ENCODE peak calls at places on chromosomes 12 and 14, in four cellular contexts. One of them, this sample, is unnamed.

GRCh38 chr12:94039914-94040313 is 108.5 kb upstream of the PLXNC1 start:
- DNase-seq in H1: no peak
- DNase-seq in HepG2: no peak
- DNase-seq in GM12878: no peak
- DNase-seq in this sample: no peak

GRCh38 chr12:113220593-113221180 is 577 bp upstream of the TPCN1 start:
- DNase-seq in H1: no peak
- DNase-seq in HepG2: no peak
- DNase-seq in GM12878: no peak
- DNase-seq in this sample: no peak

GRCh38 chr12:25434493-25434892 is 118.6 kb downstream of the LMNTD1 start:
- DNase-seq in H1: no peak
- DNase-seq in HepG2: no peak
- DNase-seq in GM12878: no peak
- DNase-seq in this sample: no peak

GRCh38 chr14:104676694-104677505 is 12.5 kb upstream of the INF2 start:
- DNase-seq in H1: peak; percentile 74
- DNase-seq in HepG2: peak; percentile 55
- DNase-seq in GM12878: no peak
- DNase-seq in this sample: no peak

GRCh38 chr14:96920023-96920422 is 122.8 kb downstream of the VRK1 start:
- DNase-seq in H1: no peak
- DNase-seq in HepG2: no peak
- DNase-seq in GM12878: no peak
- DNase-seq in this sample: no peak

GRCh38 chr12:96371787-96372699 is 28.2 kb downstream of the CDK17 start:
- DNase-seq in H1: no peak
- DNase-seq in HepG2: no peak
- DNase-seq in GM12878: no peak
- DNase-seq in this sample: no peak

GRCh38 chr12:52027085-52027843 is 20.5 kb downstream of the TAMALIN start:
- DNase-seq in H1: no peak
- DNase-seq in HepG2: no peak
- DNase-seq in GM12878: no peak
- DNase-seq in this sample: no peak

GRCh38 chr12:51517316-51517715 is 73.7 kb upstream of the SCN8A start:
- DNase-seq in H1: no peak
- DNase-seq in HepG2: no peak
- DNase-seq in GM12878: no peak
- DNase-seq in this sample: no peak

GRCh38 chr12:121748218-121748570 is 35.6 kb downstream of the TMEM120B start:
- DNase-seq in H1: peak; percentile 65
- DNase-seq in HepG2: no peak
- DNase-seq in GM12878: no peak
- DNase-seq in this sample: no peak

GRCh38 chr14:25406818-25407217 is 356.9 kb upstream of the STXBP6 start:
- DNase-seq in H1: peak; percentile 61
- DNase-seq in HepG2: peak; percentile 68
- DNase-seq in GM12878: no peak
- DNase-seq in this sample: peak; percentile 39

GRCh38 chr12:70637686-70638085 is 457 bp upstream of the PTPRB start:
- DNase-seq in H1: no peak
- DNase-seq in HepG2: no peak
- DNase-seq in GM12878: no peak
- DNase-seq in this sample: no peak

GRCh38 chr14:34436960-34437728 is 24.9 kb downstream of the SPTSSA start:
- DNase-seq in H1: no peak
- DNase-seq in HepG2: peak; percentile 87
- DNase-seq in GM12878: no peak
- DNase-seq in this sample: no peak
- TF ChIP-seq ZNF274 in H1: no peak
- TF ChIP-seq ZNF274 in HepG2: no peak
- TF ChIP-seq ZNF274 in GM12878: no peak
- TF ChIP-seq ZNF274 in this sample: no peak

DNA sequence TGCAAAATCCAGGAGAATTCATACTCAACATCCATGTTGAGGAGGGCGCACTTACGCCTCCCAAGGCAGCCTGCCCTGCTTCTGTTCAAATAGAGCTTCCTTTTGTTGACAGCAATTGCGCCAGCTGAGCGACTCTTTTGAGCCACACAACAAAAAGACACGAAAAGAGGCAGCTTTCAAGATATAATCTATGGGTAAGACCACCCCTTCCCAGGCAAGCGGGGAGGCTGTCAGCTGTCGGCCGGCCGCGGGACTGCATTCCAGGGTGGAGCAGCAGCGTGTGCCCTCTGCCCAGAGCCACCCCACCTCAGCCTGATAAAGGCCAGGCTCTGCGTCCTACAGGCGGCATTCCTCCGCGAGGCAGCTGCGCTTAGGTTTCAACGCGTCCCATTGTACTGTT is 15.8 kb upstream of the STAB2 start:
- DNase-seq in H1: peak; percentile 73
- DNase-seq in HepG2: peak; percentile 16
- DNase-seq in GM12878: no peak
- DNase-seq in this sample: peak; percentile 36
- TF ChIP-seq SUZ12 in H1: no peak
- TF ChIP-seq SUZ12 in HepG2: no peak
- TF ChIP-seq SUZ12 in GM12878: no peak
- TF ChIP-seq SUZ12 in this sample: no peak

GRCh38 chr12:33438025-33438772 is 1.4 kb downstream of the SYT10 start:
- DNase-seq in H1: no peak
- DNase-seq in HepG2: no peak
- DNase-seq in GM12878: no peak
- DNase-seq in this sample: no peak
- H3K4me3 ChIP-seq in H1: peak overlapping the region; percentile 71
- H3K4me3 ChIP-seq in HepG2: no peak overlapping the region
- H3K4me3 ChIP-seq in GM12878: no peak overlapping the region
- H3K4me3 ChIP-seq in this sample: peak overlapping the region; percentile 77

DNA sequence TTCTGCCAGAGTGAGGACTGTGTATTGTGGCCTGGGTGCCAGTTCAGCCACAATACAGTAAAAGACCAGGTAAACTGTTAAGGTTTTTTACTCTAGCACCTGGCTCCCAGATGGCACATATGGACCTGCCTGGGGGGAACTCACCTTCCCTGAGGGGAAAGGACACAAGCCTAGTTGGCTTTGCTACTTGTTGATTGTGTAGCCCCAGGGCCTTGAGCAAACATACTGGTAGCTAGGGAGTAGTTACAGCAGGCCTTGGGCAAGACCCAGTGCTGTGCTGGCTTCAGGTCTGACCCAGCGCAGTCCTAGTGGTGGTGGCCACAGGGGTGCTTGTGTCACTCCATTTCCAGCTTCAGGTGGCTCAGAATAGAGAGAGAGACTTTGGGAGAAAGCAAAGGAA is 216.4 kb downstream of the KLHL28 start:
- DNase-seq in H1: no peak
- DNase-seq in HepG2: no peak
- DNase-seq in GM12878: no peak
- DNase-seq in this sample: no peak
- TF ChIP-seq ZNF274 in H1: no peak
- TF ChIP-seq ZNF274 in HepG2: no peak
- TF ChIP-seq ZNF274 in GM12878: no peak
- TF ChIP-seq ZNF274 in this sample: no peak

GRCh38 chr12:101042211-101042610 is 167.8 kb downstream of the SLC5A8 start:
- DNase-seq in H1: no peak
- DNase-seq in HepG2: peak; percentile 23
- DNase-seq in GM12878: no peak
- DNase-seq in this sample: no peak

GRCh38 chr12:101040936-101041335 is 169.1 kb downstream of the SLC5A8 start:
- DNase-seq in H1: no peak
- DNase-seq in HepG2: no peak
- DNase-seq in GM12878: no peak
- DNase-seq in this sample: no peak

GRCh38 chr12:101044512-101045074 is 165.4 kb downstream of the SLC5A8 start:
- DNase-seq in H1: no peak
- DNase-seq in HepG2: no peak
- DNase-seq in GM12878: no peak
- DNase-seq in this sample: no peak

GRCh38 chr12:101047652-101048051 is 162.4 kb downstream of the SLC5A8 start:
- DNase-seq in H1: no peak
- DNase-seq in HepG2: no peak
- DNase-seq in GM12878: no peak
- DNase-seq in this sample: no peak

DNA sequence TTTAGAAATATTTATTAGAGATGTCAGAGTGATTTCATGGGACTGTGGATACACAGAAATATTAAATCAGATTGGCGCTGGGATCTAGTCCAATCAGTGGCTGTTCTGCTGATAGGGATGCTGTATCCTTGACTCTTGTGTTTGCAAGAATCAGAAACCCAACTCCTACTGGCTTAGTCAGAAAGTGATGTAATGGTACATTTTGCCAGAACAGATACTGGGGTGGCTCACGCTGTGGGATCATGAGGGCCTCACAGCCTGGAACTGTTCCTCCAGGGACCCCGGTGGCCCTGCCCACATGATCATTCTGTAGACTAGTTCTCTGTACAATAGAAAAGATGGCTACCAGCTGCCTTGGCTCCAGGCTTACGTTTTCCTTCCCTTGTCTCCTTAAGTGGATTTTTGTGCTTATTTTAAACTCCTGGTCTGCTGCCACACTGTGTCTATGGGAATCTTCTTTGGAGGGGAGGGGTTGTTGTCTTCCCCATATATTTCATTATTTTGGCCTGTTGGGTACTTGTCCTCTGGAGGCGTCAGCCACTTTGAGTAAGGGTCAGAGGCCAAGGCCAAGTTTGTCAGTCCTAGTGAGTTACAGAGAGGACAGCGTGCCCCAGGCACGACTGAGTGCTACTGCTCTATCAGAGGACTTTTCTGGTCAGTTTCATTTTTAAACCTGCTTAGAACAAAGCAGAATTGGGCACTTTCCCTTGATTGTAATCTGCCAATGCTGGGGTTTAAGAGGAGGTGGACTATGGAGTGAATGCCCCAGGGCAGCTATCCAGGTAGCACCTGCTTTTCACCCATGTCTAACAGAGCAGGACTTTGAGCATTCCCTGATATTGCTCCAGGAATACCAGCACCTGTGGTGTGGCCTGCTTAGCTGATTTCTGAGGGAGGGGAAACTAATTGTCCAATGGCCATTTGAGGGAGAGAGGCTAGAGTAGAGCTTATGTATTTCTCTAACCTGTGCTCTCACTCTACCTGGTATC is 164.3 kb downstream of the SLC5A8 start:
- DNase-seq in H1: no peak
- DNase-seq in HepG2: no peak
- DNase-seq in GM12878: no peak
- DNase-seq in this sample: no peak
- TF ChIP-seq SUZ12 in H1: no peak
- TF ChIP-seq SUZ12 in HepG2: no peak
- TF ChIP-seq SUZ12 in GM12878: no peak
- TF ChIP-seq SUZ12 in this sample: no peak

GRCh38 chr14:34539407-34540180 is at the start of gene EAPP:
- DNase-seq in H1: peak; percentile 91
- DNase-seq in HepG2: peak; percentile 100
- DNase-seq in GM12878: peak; percentile 80
- DNase-seq in this sample: peak; percentile 89

GRCh38 chr14:34538871-34539406 is 562 bp downstream of the EAPP start:
- DNase-seq in H1: no peak
- DNase-seq in HepG2: no peak
- DNase-seq in GM12878: no peak
- DNase-seq in this sample: no peak

GRCh38 chr14:34536951-34537676 is 2.4 kb downstream of the EAPP start:
- DNase-seq in H1: no peak
- DNase-seq in HepG2: no peak
- DNase-seq in GM12878: no peak
- DNase-seq in this sample: no peak

GRCh38 chr14:34537677-34538009 is 1.9 kb downstream of the EAPP start:
- DNase-seq in H1: no peak
- DNase-seq in HepG2: no peak
- DNase-seq in GM12878: no peak
- DNase-seq in this sample: no peak
- H3K4me3 ChIP-seq in H1: no peak overlapping the region
- H3K4me3 ChIP-seq in HepG2: no peak overlapping the region
- H3K4me3 ChIP-seq in GM12878: no peak overlapping the region
- H3K4me3 ChIP-seq in this sample: no peak overlapping the region

GRCh38 chr12:108448246-108448645 is 66.8 kb upstream of the FICD start:
- DNase-seq in H1: no peak
- DNase-seq in HepG2: no peak
- DNase-seq in GM12878: no peak
- DNase-seq in this sample: no peak

GRCh38 chr12:108449478-108449877 is 65.6 kb upstream of the FICD start:
- DNase-seq in H1: no peak
- DNase-seq in HepG2: no peak
- DNase-seq in GM12878: no peak
- DNase-seq in this sample: no peak

GRCh38 chr12:108442910-108443309 is 72.2 kb upstream of the FICD start:
- DNase-seq in H1: no peak
- DNase-seq in HepG2: no peak
- DNase-seq in GM12878: no peak
- DNase-seq in this sample: no peak

GRCh38 chr12:108446766-108447165 is 68.3 kb upstream of the FICD start:
- DNase-seq in H1: no peak
- DNase-seq in HepG2: no peak
- DNase-seq in GM12878: no peak
- DNase-seq in this sample: no peak

GRCh38 chr12:108447168-108447840 is 67.8 kb upstream of the FICD start:
- DNase-seq in H1: no peak
- DNase-seq in HepG2: no peak
- DNase-seq in GM12878: no peak
- DNase-seq in this sample: no peak
- TF ChIP-seq ZNF274 in H1: no peak
- TF ChIP-seq ZNF274 in HepG2: no peak
- TF ChIP-seq ZNF274 in GM12878: no peak
- TF ChIP-seq ZNF274 in this sample: no peak

GRCh38 chr12:116066381-116067230 is 210.9 kb downstream of the MED13L start:
- DNase-seq in H1: no peak
- DNase-seq in HepG2: peak; percentile 34
- DNase-seq in GM12878: no peak
- DNase-seq in this sample: peak; percentile 36
- TF ChIP-seq SUZ12 in H1: no peak
- TF ChIP-seq SUZ12 in HepG2: no peak
- TF ChIP-seq SUZ12 in GM12878: no peak
- TF ChIP-seq SUZ12 in this sample: no peak

GRCh38 chr12:114662512-114663177 is 21.3 kb downstream of the TBX3 start:
- DNase-seq in H1: peak; percentile 91
- DNase-seq in HepG2: peak; percentile 71
- DNase-seq in GM12878: peak; percentile 3
- DNase-seq in this sample: no peak

GRCh38 chr12:114665411-114666181 is 18.4 kb downstream of the TBX3 start:
- DNase-seq in H1: peak; percentile 70
- DNase-seq in HepG2: no peak
- DNase-seq in GM12878: no peak
- DNase-seq in this sample: no peak

GRCh38 chr12:114666746-114667668 is 17.0 kb downstream of the TBX3 start:
- DNase-seq in H1: peak; percentile 72
- DNase-seq in HepG2: peak; percentile 23
- DNase-seq in GM12878: no peak
- DNase-seq in this sample: no peak

GRCh38 chr12:114667669-114668150 is 16.3 kb downstream of the TBX3 start:
- DNase-seq in H1: no peak
- DNase-seq in HepG2: no peak
- DNase-seq in GM12878: no peak
- DNase-seq in this sample: no peak

GRCh38 chr12:114664661-114665320 is 19.2 kb downstream of the TBX3 start:
- DNase-seq in H1: peak; percentile 63
- DNase-seq in HepG2: no peak
- DNase-seq in GM12878: no peak
- DNase-seq in this sample: no peak
- H3K4me3 ChIP-seq in H1: no peak overlapping the region
- H3K4me3 ChIP-seq in HepG2: no peak overlapping the region
- H3K4me3 ChIP-seq in GM12878: no peak overlapping the region
- H3K4me3 ChIP-seq in this sample: peak overlapping the region; percentile 26

This sample was measured in NT2/D1.